ENCODE peak calls at places on chromosomes 3 and 15, in nine cellular contexts. M, S, J, E, H, Q, D, W and C are unnamed samples.

GRCh38 chr3:159783780-159784747 is 204.6 kb upstream of the IL12A start:
- DNase-seq in M (no peak), S (no peak), J (no peak), E (no peak), H (no peak), Q (peak), D (no peak), W (no peak), C (peak)

GRCh38 chr15:28118083-28118482 is 19.0 kb upstream of the OCA2 start:
- DNase-seq in M (no peak), S (no peak), J (no peak), E (no peak), H (no peak), Q (no peak), D (no peak), W (no peak), C (no peak)

GRCh38 chr15:33031324-33031736 is 163.2 kb downstream of the FMN1 start:
- DNase-seq in M (no peak), S (no peak), J (no peak), E (no peak), H (no peak), Q (no peak), D (no peak), W (no peak), C (no peak)

GRCh38 chr3:185153861-185154629 is 1.2 kb upstream of the C3orf70 start:
- DNase-seq in M (no peak), S (no peak), J (no peak), E (no peak), H (no peak), Q (no peak), D (no peak), W (peak), C (no peak)

GRCh38 chr3:54563661-54564200 is 364.1 kb downstream of the LRTM1 start:
- DNase-seq in M (no peak), S (no peak), J (no peak), E (no peak), H (no peak), Q (no peak), D (no peak), W (no peak), C (no peak)

GRCh38 chr3:95319921-95320494 is 1257.1 kb downstream of the NSUN3 start:
- DNase-seq in M (no peak), S (no peak), J (no peak), E (no peak), H (no peak), Q (no peak), D (no peak), W (no peak), C (no peak)

GRCh38 chr3:186598108-186598784 is 14.6 kb upstream of the AHSG start:
- DNase-seq in M (no peak), S (no peak), J (no peak), E (peak), H (no peak), Q (no peak), D (peak), W (no peak), C (no peak)

GRCh38 chr3:188385295-188385694 is 231.3 kb downstream of the LPP start:
- DNase-seq in M (no peak), S (no peak), J (no peak), E (no peak), H (no peak), Q (no peak), D (no peak), W (no peak), C (no peak)

GRCh38 chr3:43019168-43019765 is 40.2 kb downstream of the GASK1A start:
- DNase-seq in M (no peak), S (no peak), J (no peak), E (no peak), H (no peak), Q (no peak), D (no peak), W (no peak), C (no peak)

GRCh38 chr15:27865323-27865922 is 233.7 kb downstream of the OCA2 start:
- DNase-seq in M (no peak), S (no peak), J (no peak), E (no peak), H (no peak), Q (no peak), D (no peak), W (no peak), C (no peak)

GRCh38 chr15:72339777-72340177 is 19.8 kb upstream of the CELF6 start:
- DNase-seq in M (peak), S (no peak), J (peak), E (no peak), H (peak), Q (no peak), D (peak), W (peak), C (peak)

GRCh38 chr15:91634163-91634562 is 219.3 kb upstream of the SLCO3A1 start:
- DNase-seq in M (no peak), S (no peak), J (no peak), E (no peak), H (no peak), Q (no peak), D (no peak), W (no peak), C (no peak)

GRCh38 chr3:85304360-85304964 is 345.7 kb downstream of the CADM2 start:
- DNase-seq in M (no peak), S (no peak), J (peak), E (no peak), H (no peak), Q (no peak), D (no peak), W (no peak), C (peak)

GRCh38 chr3:191244242-191244867 is 45.3 kb downstream of the OSTN start:
- DNase-seq in M (no peak), S (no peak), J (peak), E (no peak), H (no peak), Q (no peak), D (peak), W (no peak), C (peak)

DNA sequence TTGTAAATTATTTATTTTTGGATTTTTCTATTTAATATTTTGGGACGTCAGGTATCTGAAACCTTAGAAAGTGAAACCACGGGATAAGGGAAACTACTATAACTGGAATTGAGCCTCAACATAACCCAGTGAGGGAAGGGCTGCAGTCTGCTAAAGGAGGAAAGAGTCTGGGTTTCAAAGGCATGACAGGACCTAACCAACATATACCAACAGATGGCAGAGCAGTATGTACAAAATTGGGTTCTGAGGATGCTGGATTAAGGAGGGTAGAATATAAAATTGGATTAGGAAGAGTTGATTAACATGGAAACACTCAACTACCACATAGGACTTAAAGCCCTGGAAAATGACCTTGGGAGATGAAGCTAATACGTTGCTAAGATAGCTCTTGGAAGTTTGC is 603.5 kb downstream of the MECOM start:
- DNase-seq in M (no peak), S (no peak), J (no peak), E (no peak), H (no peak), Q (no peak), D (peak), W (no peak), C (no peak)
- TF ChIP-seq CTCF in M (peak), S (no peak), J (no peak), E (no peak), H (peak), Q (no peak), D (no peak), W (no peak), C (no peak)

GRCh38 chr3:143433787-143434378 is 314.3 kb downstream of the CHST2 start:
- DNase-seq in M (no peak), S (no peak), J (peak), E (no peak), H (no peak), Q (peak), D (no peak), W (no peak), C (no peak)
- TF ChIP-seq CTCF in M (peak), S (peak), J (peak), E (no peak), H (peak), Q (peak), D (peak), W (no peak), C (no peak)

GRCh38 chr15:29692527-29692926 is 129.7 kb downstream of the TJP1 start:
- DNase-seq in M (no peak), S (no peak), J (peak), E (no peak), H (no peak), Q (no peak), D (no peak), W (no peak), C (no peak)
- TF ChIP-seq CTCF in M (no peak), S (no peak), J (peak), E (no peak), H (peak), Q (peak), D (peak), W (no peak), C (no peak)

GRCh38 chr3:70722018-70722417 is 409.6 kb upstream of the MDFIC2 start:
- DNase-seq in M (no peak), S (no peak), J (no peak), E (no peak), H (no peak), Q (no peak), D (no peak), W (no peak), C (no peak)

GRCh38 chr3:70712449-70713082 is 400.1 kb upstream of the MDFIC2 start:
- DNase-seq in M (no peak), S (no peak), J (no peak), E (no peak), H (no peak), Q (no peak), D (no peak), W (no peak), C (no peak)

DNA sequence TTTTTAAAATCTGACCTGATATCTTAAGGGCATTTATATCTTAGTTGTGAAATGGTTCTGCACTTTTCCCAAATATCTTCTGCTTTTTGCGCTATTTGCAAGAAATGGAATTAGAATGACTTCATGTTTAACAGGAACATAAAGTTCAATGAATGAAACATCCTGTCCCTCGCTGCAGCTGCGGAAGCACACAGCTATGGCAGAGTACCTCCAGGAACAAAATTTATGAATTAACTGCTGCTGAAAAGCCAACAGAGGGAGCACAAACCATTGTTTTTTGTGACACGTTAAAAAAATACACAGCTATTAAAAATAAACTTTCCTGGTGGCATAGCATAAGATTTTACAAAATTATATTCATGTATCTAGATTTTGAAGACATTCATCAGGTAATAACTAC is 404.4 kb upstream of the MDFIC2 start:
- DNase-seq in M (no peak), S (no peak), J (no peak), E (peak), H (no peak), Q (no peak), D (peak), W (no peak), C (no peak)
- TF ChIP-seq CTCF in M (peak), S (peak), J (peak), E (no peak), H (peak), Q (no peak), D (peak), W (peak), C (peak)

DNA sequence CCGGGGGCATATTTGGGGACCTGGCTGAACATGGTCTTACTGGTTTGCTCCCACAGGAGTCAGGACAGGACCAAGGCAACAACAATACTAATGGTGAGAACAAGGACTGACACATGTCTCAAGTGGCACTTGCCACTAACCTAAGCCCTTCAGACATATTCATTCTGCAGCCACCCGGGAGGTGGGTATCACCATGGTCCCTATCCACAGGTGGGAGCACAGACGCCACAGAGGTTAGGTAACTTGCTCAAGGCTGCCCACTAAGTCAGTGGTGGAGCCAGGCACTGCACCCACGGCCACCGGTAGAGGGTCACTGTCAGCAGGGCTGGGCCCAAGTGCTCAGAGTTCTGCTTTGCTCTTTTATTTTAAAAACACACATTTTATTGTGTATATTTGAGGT is 29.8 kb upstream of the SLC41A3 start:
- DNase-seq in M (no peak), S (no peak), J (peak), E (peak), H (no peak), Q (peak), D (no peak), W (peak), C (no peak)
- TF ChIP-seq CTCF in M (peak), S (peak), J (no peak), E (no peak), H (peak), Q (peak), D (peak), W (peak), C (no peak)